ENCODE peak calls at places on chromosomes 12 and 14, in seven cellular contexts. One of them, this sample, is unnamed.

GRCh38 chr14:80959448-80960006 is 4.1 kb downstream of the TSHR start:
- DNase-seq in WTC11: no peak
- DNase-seq in type B pancreatic cell: no peak
- DNase-seq in right atrium auricular region: no peak
- DNase-seq in kidney epithelial cell: no peak
- DNase-seq in PC-3: no peak
- DNase-seq in astrocyte: no peak
- DNase-seq in this sample: no peak

GRCh38 chr12:3009780-3010179 is 50.6 kb downstream of the TEAD4 start:
- DNase-seq in WTC11: no peak
- DNase-seq in type B pancreatic cell: no peak
- DNase-seq in right atrium auricular region: no peak
- DNase-seq in kidney epithelial cell: no peak
- DNase-seq in PC-3: no peak
- DNase-seq in astrocyte: no peak
- DNase-seq in this sample: no peak

GRCh38 chr12:34208331-34209258 is 186.3 kb downstream of the ALG10 start:
- DNase-seq in WTC11: no peak
- DNase-seq in type B pancreatic cell: no peak
- DNase-seq in right atrium auricular region: no peak
- DNase-seq in kidney epithelial cell: no peak
- DNase-seq in PC-3: no peak
- DNase-seq in astrocyte: no peak
- DNase-seq in this sample: no peak

GRCh38 chr14:99280041-99280731 is 8.2 kb upstream of the BCL11B start:
- DNase-seq in WTC11: no peak
- DNase-seq in type B pancreatic cell: no peak
- DNase-seq in right atrium auricular region: no peak
- DNase-seq in kidney epithelial cell: no peak
- DNase-seq in PC-3: no peak
- DNase-seq in astrocyte: no peak
- DNase-seq in this sample: no peak

GRCh38 chr14:51094282-51094821 is 553 bp downstream of the TRIM9 start:
- DNase-seq in WTC11: peak
- DNase-seq in type B pancreatic cell: peak
- DNase-seq in right atrium auricular region: no peak
- DNase-seq in kidney epithelial cell: no peak
- DNase-seq in PC-3: no peak
- DNase-seq in astrocyte: no peak
- DNase-seq in this sample: no peak

GRCh38 chr12:99627459-99627858 is 20.1 kb upstream of the GARIN6 start:
- DNase-seq in WTC11: no peak
- DNase-seq in type B pancreatic cell: no peak
- DNase-seq in right atrium auricular region: no peak
- DNase-seq in kidney epithelial cell: no peak
- DNase-seq in PC-3: no peak
- DNase-seq in astrocyte: no peak
- DNase-seq in this sample: no peak

GRCh38 chr12:92041742-92042141 is 103.9 kb downstream of the BTG1 start:
- DNase-seq in WTC11: no peak
- DNase-seq in type B pancreatic cell: no peak
- DNase-seq in right atrium auricular region: no peak
- DNase-seq in kidney epithelial cell: no peak
- DNase-seq in PC-3: peak
- DNase-seq in astrocyte: no peak
- DNase-seq in this sample: no peak

GRCh38 chr12:73612571-73612970 is 925.1 kb upstream of the ATXN7L3B start:
- DNase-seq in WTC11: no peak
- DNase-seq in type B pancreatic cell: no peak
- DNase-seq in right atrium auricular region: no peak
- DNase-seq in kidney epithelial cell: no peak
- DNase-seq in PC-3: peak
- DNase-seq in astrocyte: no peak
- DNase-seq in this sample: no peak

GRCh38 chr14:52365071-52365470 is 51.0 kb downstream of the PTGER2 start:
- DNase-seq in WTC11: no peak
- DNase-seq in type B pancreatic cell: no peak
- DNase-seq in right atrium auricular region: no peak
- DNase-seq in kidney epithelial cell: no peak
- DNase-seq in PC-3: no peak
- DNase-seq in astrocyte: peak
- DNase-seq in this sample: no peak

GRCh38 chr12:131511391-131511802 is 199.5 kb upstream of the SFSWAP start:
- DNase-seq in WTC11: no peak
- DNase-seq in type B pancreatic cell: no peak
- DNase-seq in right atrium auricular region: no peak
- DNase-seq in kidney epithelial cell: peak
- DNase-seq in PC-3: peak
- DNase-seq in astrocyte: peak
- DNase-seq in this sample: no peak

GRCh38 chr12:12350868-12351463 is 924 bp upstream of the MANSC1 start:
- DNase-seq in WTC11: no peak
- DNase-seq in type B pancreatic cell: no peak
- DNase-seq in right atrium auricular region: no peak
- DNase-seq in kidney epithelial cell: peak
- DNase-seq in PC-3: peak
- DNase-seq in astrocyte: no peak
- DNase-seq in this sample: no peak

GRCh38 chr12:24778486-24779304 is 170.2 kb downstream of the BCAT1 start:
- DNase-seq in WTC11: no peak
- DNase-seq in type B pancreatic cell: no peak
- DNase-seq in right atrium auricular region: no peak
- DNase-seq in kidney epithelial cell: no peak
- DNase-seq in PC-3: peak
- DNase-seq in astrocyte: peak
- DNase-seq in this sample: no peak

GRCh38 chr12:49901026-49901425 is 2.7 kb downstream of the FAIM2 start:
- DNase-seq in WTC11: no peak
- DNase-seq in type B pancreatic cell: no peak
- DNase-seq in right atrium auricular region: no peak
- DNase-seq in kidney epithelial cell: no peak
- DNase-seq in PC-3: no peak
- DNase-seq in astrocyte: no peak
- DNase-seq in this sample: no peak

GRCh38 chr14:105484069-105484996 is 2.4 kb upstream of the CRIP1 start:
- DNase-seq in WTC11: no peak
- DNase-seq in type B pancreatic cell: no peak
- DNase-seq in right atrium auricular region: peak
- DNase-seq in kidney epithelial cell: no peak
- DNase-seq in PC-3: no peak
- DNase-seq in astrocyte: no peak
- DNase-seq in this sample: no peak

GRCh38 chr12:95678684-95679083 is 111.9 kb downstream of the NTN4 start:
- DNase-seq in WTC11: no peak
- DNase-seq in type B pancreatic cell: no peak
- DNase-seq in right atrium auricular region: no peak
- DNase-seq in kidney epithelial cell: no peak
- DNase-seq in PC-3: no peak
- DNase-seq in astrocyte: no peak
- DNase-seq in this sample: no peak

GRCh38 chr14:30284808-30285207 is 274.1 kb upstream of the G2E3 start:
- DNase-seq in WTC11: no peak
- DNase-seq in type B pancreatic cell: no peak
- DNase-seq in right atrium auricular region: no peak
- DNase-seq in kidney epithelial cell: no peak
- DNase-seq in PC-3: no peak
- DNase-seq in astrocyte: no peak
- DNase-seq in this sample: no peak

GRCh38 chr14:65999865-66000264 is 486.3 kb upstream of the CCDC196 start:
- DNase-seq in WTC11: no peak
- DNase-seq in type B pancreatic cell: no peak
- DNase-seq in right atrium auricular region: no peak
- DNase-seq in kidney epithelial cell: no peak
- DNase-seq in PC-3: no peak
- DNase-seq in astrocyte: no peak
- DNase-seq in this sample: no peak

GRCh38 chr12:62396750-62397149 is 69.9 kb upstream of the MON2 start:
- DNase-seq in WTC11: no peak
- DNase-seq in type B pancreatic cell: no peak
- DNase-seq in right atrium auricular region: no peak
- DNase-seq in kidney epithelial cell: no peak
- DNase-seq in PC-3: no peak
- DNase-seq in astrocyte: no peak
- DNase-seq in this sample: no peak

GRCh38 chr14:59566725-59567124 is 9.9 kb downstream of the CCDC175 start:
- DNase-seq in WTC11: no peak
- DNase-seq in type B pancreatic cell: no peak
- DNase-seq in right atrium auricular region: no peak
- DNase-seq in kidney epithelial cell: no peak
- DNase-seq in PC-3: peak
- DNase-seq in astrocyte: no peak
- DNase-seq in this sample: no peak

GRCh38 chr12:55736780-55737580 is 5.9 kb upstream of the GDF11 start:
- DNase-seq in WTC11: peak
- DNase-seq in type B pancreatic cell: no peak
- DNase-seq in right atrium auricular region: no peak
- DNase-seq in kidney epithelial cell: no peak
- DNase-seq in PC-3: peak
- DNase-seq in astrocyte: no peak
- DNase-seq in this sample: peak

GRCh38 chr12:49131973-49132461 is 822 bp upstream of the TUBA1B start:
- DNase-seq in WTC11: no peak
- DNase-seq in type B pancreatic cell: no peak
- DNase-seq in right atrium auricular region: no peak
- DNase-seq in kidney epithelial cell: no peak
- DNase-seq in PC-3: peak
- DNase-seq in astrocyte: peak
- DNase-seq in this sample: no peak

GRCh38 chr12:122867701-122868461 is 28.0 kb downstream of the VPS37B start:
- DNase-seq in WTC11: peak
- DNase-seq in type B pancreatic cell: no peak
- DNase-seq in right atrium auricular region: no peak
- DNase-seq in kidney epithelial cell: no peak
- DNase-seq in PC-3: peak
- DNase-seq in astrocyte: no peak
- DNase-seq in this sample: peak
- TF ChIP-seq CTCF in WTC11: no peak
- TF ChIP-seq CTCF in type B pancreatic cell: peak
- TF ChIP-seq CTCF in right atrium auricular region: no peak
- TF ChIP-seq CTCF in kidney epithelial cell: peak
- TF ChIP-seq CTCF in PC-3: peak
- TF ChIP-seq CTCF in astrocyte: no peak
- TF ChIP-seq CTCF in this sample: no peak

GRCh38 chr12:1798734-1799067 is 21.7 kb upstream of the LRTM2 start:
- DNase-seq in WTC11: no peak
- DNase-seq in type B pancreatic cell: peak
- DNase-seq in right atrium auricular region: peak
- DNase-seq in kidney epithelial cell: no peak
- DNase-seq in PC-3: no peak
- DNase-seq in astrocyte: no peak
- DNase-seq in this sample: no peak

GRCh38 chr12:1799882-1800645 is 20.3 kb upstream of the LRTM2 start:
- DNase-seq in WTC11: no peak
- DNase-seq in type B pancreatic cell: peak
- DNase-seq in right atrium auricular region: no peak
- DNase-seq in kidney epithelial cell: no peak
- DNase-seq in PC-3: no peak
- DNase-seq in astrocyte: no peak
- DNase-seq in this sample: no peak

GRCh38 chr12:1799068-1799881 is 21.1 kb upstream of the LRTM2 start:
- DNase-seq in WTC11: no peak
- DNase-seq in type B pancreatic cell: peak
- DNase-seq in right atrium auricular region: no peak
- DNase-seq in kidney epithelial cell: no peak
- DNase-seq in PC-3: no peak
- DNase-seq in astrocyte: no peak
- DNase-seq in this sample: no peak

GRCh38 chr12:1801285-1801975 is 18.9 kb upstream of the LRTM2 start:
- DNase-seq in WTC11: no peak
- DNase-seq in type B pancreatic cell: peak
- DNase-seq in right atrium auricular region: no peak
- DNase-seq in kidney epithelial cell: no peak
- DNase-seq in PC-3: no peak
- DNase-seq in astrocyte: peak
- DNase-seq in this sample: no peak

GRCh38 chr12:1800646-1801284 is 19.6 kb upstream of the LRTM2 start:
- DNase-seq in WTC11: peak
- DNase-seq in type B pancreatic cell: peak
- DNase-seq in right atrium auricular region: no peak
- DNase-seq in kidney epithelial cell: no peak
- DNase-seq in PC-3: peak
- DNase-seq in astrocyte: no peak
- DNase-seq in this sample: peak
- TF ChIP-seq CTCF in WTC11: no peak
- TF ChIP-seq CTCF in type B pancreatic cell: peak
- TF ChIP-seq CTCF in right atrium auricular region: no peak
- TF ChIP-seq CTCF in kidney epithelial cell: peak
- TF ChIP-seq CTCF in PC-3: peak
- TF ChIP-seq CTCF in astrocyte: no peak
- TF ChIP-seq CTCF in this sample: peak

DNA sequence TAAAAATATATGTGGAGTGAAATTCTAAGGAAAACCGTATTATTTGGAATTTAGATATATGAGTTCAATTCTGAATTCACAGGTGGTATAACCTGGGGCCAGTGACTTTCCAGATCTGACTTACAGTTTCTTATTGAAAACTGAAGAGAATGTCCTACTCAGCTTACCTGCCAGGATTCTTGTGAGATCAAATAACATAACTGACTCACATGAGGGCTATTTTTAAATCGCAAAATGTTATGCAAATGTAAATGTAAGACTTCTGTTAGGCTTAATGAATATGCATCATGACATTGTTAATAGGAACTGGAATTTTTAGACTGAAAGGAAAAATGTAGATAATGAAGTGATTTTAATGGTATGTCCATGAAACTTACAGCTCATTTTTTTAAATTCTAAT is 1142.1 kb downstream of the FLRT2 start:
- DNase-seq in WTC11: no peak
- DNase-seq in type B pancreatic cell: no peak
- DNase-seq in right atrium auricular region: no peak
- DNase-seq in kidney epithelial cell: no peak
- DNase-seq in PC-3: no peak
- DNase-seq in astrocyte: no peak
- DNase-seq in this sample: no peak
- TF ChIP-seq CTCF in WTC11: no peak
- TF ChIP-seq CTCF in type B pancreatic cell: no peak
- TF ChIP-seq CTCF in right atrium auricular region: no peak
- TF ChIP-seq CTCF in kidney epithelial cell: no peak
- TF ChIP-seq CTCF in PC-3: no peak
- TF ChIP-seq CTCF in astrocyte: no peak
- TF ChIP-seq CTCF in this sample: no peak

GRCh38 chr12:80943345-80943744 is 5.6 kb upstream of the LIN7A start:
- DNase-seq in WTC11: no peak
- DNase-seq in type B pancreatic cell: no peak
- DNase-seq in right atrium auricular region: no peak
- DNase-seq in kidney epithelial cell: no peak
- DNase-seq in PC-3: no peak
- DNase-seq in astrocyte: no peak
- DNase-seq in this sample: no peak

GRCh38 chr12:80941916-80942315 is 4.2 kb upstream of the LIN7A start:
- DNase-seq in WTC11: no peak
- DNase-seq in type B pancreatic cell: no peak
- DNase-seq in right atrium auricular region: no peak
- DNase-seq in kidney epithelial cell: no peak
- DNase-seq in PC-3: peak
- DNase-seq in astrocyte: no peak
- DNase-seq in this sample: no peak

DNA sequence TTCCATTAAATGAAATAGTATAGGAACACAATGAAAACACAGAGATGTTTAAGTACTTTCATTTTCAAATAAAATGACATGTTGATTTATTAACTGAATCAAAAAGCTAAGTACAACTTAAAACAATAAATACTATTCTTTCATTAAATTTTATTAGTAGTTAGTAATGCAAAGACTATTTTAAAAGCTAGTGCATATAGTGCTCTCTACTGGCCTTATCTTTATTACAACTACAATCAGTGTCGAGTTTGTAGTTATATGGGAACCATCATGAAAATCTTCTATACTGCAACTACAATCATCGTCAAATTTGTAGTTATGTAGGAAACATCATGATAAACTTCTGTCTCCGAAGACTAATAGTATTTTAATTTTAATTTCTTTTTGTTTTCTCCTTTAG is 8.9 kb upstream of the LIN7A start:
- DNase-seq in WTC11: no peak
- DNase-seq in type B pancreatic cell: no peak
- DNase-seq in right atrium auricular region: no peak
- DNase-seq in kidney epithelial cell: no peak
- DNase-seq in PC-3: peak
- DNase-seq in astrocyte: peak
- DNase-seq in this sample: no peak
- TF ChIP-seq CTCF in WTC11: no peak
- TF ChIP-seq CTCF in type B pancreatic cell: peak
- TF ChIP-seq CTCF in right atrium auricular region: no peak
- TF ChIP-seq CTCF in kidney epithelial cell: peak
- TF ChIP-seq CTCF in PC-3: peak
- TF ChIP-seq CTCF in astrocyte: peak
- TF ChIP-seq CTCF in this sample: no peak

This sample was measured in pancreas.